ENCODE peak calls at places on chromosomes 3 and 15, in nine cellular contexts. One of them, this sample, is unnamed. For H3K4me1 and H3K27me3, the result is how much of the 10 kb centered on the place peaks cover.

GRCh38 chr15:60994842-60995495 is 234.1 kb downstream of the RORA start:
- DNase-seq in GM12878: no peak
- DNase-seq in adrenal gland: no peak
- DNase-seq in stomach: no peak
- DNase-seq in upper lobe of left lung: no peak
- DNase-seq in heart left ventricle: peak
- DNase-seq in ovary: peak
- DNase-seq in endothelial cell of umbilical vein: peak
- DNase-seq in sigmoid colon: no peak
- DNase-seq in this sample: peak

GRCh38 chr3:45968149-45968548 is 24.9 kb downstream of the CXCR6 start:
- DNase-seq in adrenal gland: no peak
- DNase-seq in stomach: peak
- DNase-seq in GM12878: no peak
- DNase-seq in sigmoid colon: no peak
- DNase-seq in ovary: no peak
- DNase-seq in upper lobe of left lung: no peak
- DNase-seq in endothelial cell of umbilical vein: no peak
- DNase-seq in heart left ventricle: no peak
- DNase-seq in this sample: no peak

GRCh38 chr3:50323614-50324199 is 1.2 kb upstream of the HYAL2 start:
- DNase-seq in endothelial cell of umbilical vein: peak
- DNase-seq in sigmoid colon: no peak
- DNase-seq in ovary: no peak
- DNase-seq in GM12878: no peak
- DNase-seq in adrenal gland: peak
- DNase-seq in stomach: no peak
- DNase-seq in heart left ventricle: peak
- DNase-seq in upper lobe of left lung: peak
- DNase-seq in this sample: no peak

GRCh38 chr3:74281705-74282104 is 332.8 kb downstream of the CNTN3 start:
- DNase-seq in endothelial cell of umbilical vein: no peak
- DNase-seq in ovary: no peak
- DNase-seq in upper lobe of left lung: no peak
- DNase-seq in adrenal gland: no peak
- DNase-seq in stomach: no peak
- DNase-seq in heart left ventricle: no peak
- DNase-seq in sigmoid colon: no peak
- DNase-seq in GM12878: no peak
- DNase-seq in this sample: no peak

GRCh38 chr15:44427756-44428724 is 611 bp downstream of the CTDSPL2 start:
- DNase-seq in endothelial cell of umbilical vein: peak
- DNase-seq in upper lobe of left lung: peak
- DNase-seq in stomach: peak
- DNase-seq in adrenal gland: peak
- DNase-seq in sigmoid colon: no peak
- DNase-seq in ovary: no peak
- DNase-seq in heart left ventricle: no peak
- DNase-seq in GM12878: no peak
- DNase-seq in this sample: peak

GRCh38 chr15:41561777-41562145 is 2.7 kb downstream of the TYRO3 start:
- DNase-seq in adrenal gland: peak
- DNase-seq in upper lobe of left lung: no peak
- DNase-seq in ovary: peak
- DNase-seq in sigmoid colon: peak
- DNase-seq in GM12878: no peak
- DNase-seq in stomach: no peak
- DNase-seq in endothelial cell of umbilical vein: peak
- DNase-seq in heart left ventricle: peak
- DNase-seq in this sample: peak

GRCh38 chr3:4776980-4777581 is 202.2 kb upstream of the BHLHE40 start:
- DNase-seq in endothelial cell of umbilical vein: peak
- DNase-seq in GM12878: peak
- DNase-seq in adrenal gland: peak
- DNase-seq in sigmoid colon: no peak
- DNase-seq in heart left ventricle: no peak
- DNase-seq in upper lobe of left lung: no peak
- DNase-seq in ovary: no peak
- DNase-seq in stomach: no peak
- DNase-seq in this sample: no peak

GRCh38 chr3:52606373-52607085 is 70.1 kb downstream of the UQCC5 start:
- DNase-seq in GM12878: no peak
- DNase-seq in heart left ventricle: peak
- DNase-seq in stomach: peak
- DNase-seq in sigmoid colon: no peak
- DNase-seq in endothelial cell of umbilical vein: peak
- DNase-seq in ovary: no peak
- DNase-seq in upper lobe of left lung: peak
- DNase-seq in adrenal gland: peak
- DNase-seq in this sample: peak

GRCh38 chr3:42009456-42009855 is 47.6 kb upstream of the ULK4 start:
- DNase-seq in upper lobe of left lung: no peak
- DNase-seq in GM12878: no peak
- DNase-seq in ovary: no peak
- DNase-seq in sigmoid colon: no peak
- DNase-seq in endothelial cell of umbilical vein: no peak
- DNase-seq in adrenal gland: no peak
- DNase-seq in heart left ventricle: no peak
- DNase-seq in stomach: no peak
- DNase-seq in this sample: no peak

GRCh38 chr3:1139071-1139470 is 46.2 kb downstream of the CNTN6 start:
- DNase-seq in adrenal gland: no peak
- DNase-seq in endothelial cell of umbilical vein: no peak
- DNase-seq in stomach: no peak
- DNase-seq in ovary: no peak
- DNase-seq in GM12878: no peak
- DNase-seq in sigmoid colon: no peak
- DNase-seq in upper lobe of left lung: no peak
- DNase-seq in heart left ventricle: no peak
- DNase-seq in this sample: no peak

GRCh38 chr3:192727032-192727847 is at the start of gene FGF12:
- DNase-seq in GM12878: no peak
- DNase-seq in adrenal gland: peak
- DNase-seq in upper lobe of left lung: peak
- DNase-seq in sigmoid colon: peak
- DNase-seq in heart left ventricle: peak
- DNase-seq in endothelial cell of umbilical vein: peak
- DNase-seq in stomach: peak
- DNase-seq in ovary: peak
- DNase-seq in this sample: peak

GRCh38 chr3:59641169-59641914 is 591.5 kb upstream of the CFAP20DC start:
- DNase-seq in sigmoid colon: peak
- DNase-seq in adrenal gland: no peak
- DNase-seq in GM12878: no peak
- DNase-seq in heart left ventricle: peak
- DNase-seq in stomach: no peak
- DNase-seq in endothelial cell of umbilical vein: no peak
- DNase-seq in ovary: no peak
- DNase-seq in upper lobe of left lung: no peak
- DNase-seq in this sample: peak

GRCh38 chr3:10533731-10534011 is 28.3 kb upstream of the ATP2B2 start:
- DNase-seq in sigmoid colon: no peak
- DNase-seq in upper lobe of left lung: no peak
- DNase-seq in heart left ventricle: no peak
- DNase-seq in GM12878: no peak
- DNase-seq in endothelial cell of umbilical vein: no peak
- DNase-seq in adrenal gland: no peak
- DNase-seq in ovary: no peak
- DNase-seq in stomach: no peak
- DNase-seq in this sample: no peak

GRCh38 chr3:141499304-141499703 is 12.5 kb downstream of the RASA2 start:
- DNase-seq in sigmoid colon: no peak
- DNase-seq in stomach: no peak
- DNase-seq in heart left ventricle: no peak
- DNase-seq in GM12878: no peak
- DNase-seq in endothelial cell of umbilical vein: no peak
- DNase-seq in ovary: no peak
- DNase-seq in upper lobe of left lung: no peak
- DNase-seq in adrenal gland: no peak
- DNase-seq in this sample: no peak

GRCh38 chr3:141498592-141499223 is 11.9 kb downstream of the RASA2 start:
- DNase-seq in ovary: no peak
- DNase-seq in sigmoid colon: no peak
- DNase-seq in adrenal gland: peak
- DNase-seq in stomach: peak
- DNase-seq in endothelial cell of umbilical vein: no peak
- DNase-seq in GM12878: peak
- DNase-seq in upper lobe of left lung: peak
- DNase-seq in heart left ventricle: peak
- DNase-seq in this sample: no peak

GRCh38 chr3:141499965-141500364 is 13.1 kb downstream of the RASA2 start:
- DNase-seq in endothelial cell of umbilical vein: no peak
- DNase-seq in ovary: no peak
- DNase-seq in heart left ventricle: no peak
- DNase-seq in GM12878: no peak
- DNase-seq in adrenal gland: no peak
- DNase-seq in sigmoid colon: no peak
- DNase-seq in stomach: no peak
- DNase-seq in upper lobe of left lung: no peak
- DNase-seq in this sample: no peak

GRCh38 chr3:141505166-141505565 is 18.3 kb downstream of the RASA2 start:
- DNase-seq in sigmoid colon: no peak
- DNase-seq in endothelial cell of umbilical vein: no peak
- DNase-seq in GM12878: no peak
- DNase-seq in heart left ventricle: no peak
- DNase-seq in adrenal gland: no peak
- DNase-seq in upper lobe of left lung: no peak
- DNase-seq in ovary: no peak
- DNase-seq in stomach: no peak
- DNase-seq in this sample: no peak

DNA sequence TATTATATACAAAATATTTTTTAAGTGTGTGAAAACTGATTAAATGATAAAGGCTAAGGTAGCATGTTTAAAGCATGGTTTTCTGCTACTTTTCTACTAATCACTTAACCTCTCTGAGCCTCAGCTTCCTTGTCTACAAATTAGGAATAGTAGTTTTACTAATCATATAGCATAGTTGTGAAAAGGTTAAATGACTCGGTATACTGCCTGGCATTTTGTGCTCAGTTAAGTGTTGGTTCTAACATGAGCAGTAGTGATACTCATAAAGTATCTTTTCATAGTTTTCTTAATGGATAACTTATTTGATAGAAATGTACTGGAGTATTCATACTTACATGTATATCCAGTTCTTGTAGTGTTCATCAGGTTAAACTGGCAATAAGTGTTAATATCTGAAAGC is 13.6 kb downstream of the RASA2 start:
- DNase-seq in GM12878: no peak
- DNase-seq in stomach: no peak
- DNase-seq in upper lobe of left lung: no peak
- DNase-seq in heart left ventricle: no peak
- DNase-seq in sigmoid colon: no peak
- DNase-seq in endothelial cell of umbilical vein: no peak
- DNase-seq in adrenal gland: no peak
- DNase-seq in ovary: no peak
- DNase-seq in this sample: no peak
- H3K4me1 ChIP-seq in GM12878: under half
- H3K4me1 ChIP-seq in stomach: half or more
- H3K4me1 ChIP-seq in upper lobe of left lung: under half
- H3K4me1 ChIP-seq in heart left ventricle: under half
- H3K4me1 ChIP-seq in sigmoid colon: under half
- H3K4me1 ChIP-seq in endothelial cell of umbilical vein: under half
- H3K4me1 ChIP-seq in adrenal gland: under half
- H3K4me1 ChIP-seq in ovary: under half
- H3K4me1 ChIP-seq in this sample: under half

DNA sequence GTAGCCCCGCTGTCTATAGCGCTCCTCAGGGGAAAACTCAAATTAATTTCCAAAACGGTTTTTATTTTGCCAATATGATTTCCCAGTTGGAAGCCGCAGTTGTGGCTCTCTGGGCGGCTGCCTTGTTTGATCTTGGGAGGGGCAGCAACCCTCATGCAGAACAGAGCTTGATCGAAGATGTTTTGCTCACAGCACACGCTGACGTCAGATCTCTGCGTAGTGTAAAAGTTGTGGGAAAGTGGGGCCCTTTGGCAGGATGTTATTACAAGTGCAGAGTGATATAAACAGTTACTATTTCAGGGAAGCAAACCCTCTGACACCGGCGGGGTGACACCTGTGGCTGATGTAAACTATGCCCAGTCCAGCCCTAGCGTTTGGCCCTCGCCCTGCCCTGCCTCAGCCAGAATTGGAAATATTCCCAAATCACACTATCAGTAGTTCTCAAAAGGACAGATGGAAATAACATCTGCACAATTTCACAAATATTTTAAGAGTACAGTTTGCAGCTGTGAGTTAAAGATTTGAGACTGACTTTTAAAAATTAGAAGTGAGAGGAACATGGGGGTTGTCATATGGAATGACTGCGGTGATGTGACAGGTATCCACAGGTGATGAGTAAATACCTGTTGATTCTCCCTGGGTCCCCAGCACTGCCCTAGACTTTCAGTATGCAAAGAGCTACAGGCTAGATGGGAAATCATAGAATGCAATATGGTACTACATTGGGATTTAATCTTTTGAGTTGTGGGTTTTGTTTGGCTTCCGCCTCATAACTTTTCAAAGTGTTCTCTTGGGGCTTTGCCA is 1.7 kb downstream of the SYNM start:
- DNase-seq in stomach: no peak
- DNase-seq in sigmoid colon: peak
- DNase-seq in ovary: peak
- DNase-seq in heart left ventricle: peak
- DNase-seq in upper lobe of left lung: no peak
- DNase-seq in adrenal gland: no peak
- DNase-seq in GM12878: no peak
- DNase-seq in endothelial cell of umbilical vein: peak
- DNase-seq in this sample: peak
- H3K27me3 ChIP-seq in stomach: under half
- H3K27me3 ChIP-seq in sigmoid colon: under half
- H3K27me3 ChIP-seq in ovary: under half
- H3K27me3 ChIP-seq in heart left ventricle: under half
- H3K27me3 ChIP-seq in upper lobe of left lung: under half
- H3K27me3 ChIP-seq in adrenal gland: under half
- H3K27me3 ChIP-seq in GM12878: under half
- H3K27me3 ChIP-seq in endothelial cell of umbilical vein: under half
- H3K27me3 ChIP-seq in this sample: under half

GRCh38 chr3:25156526-25157075 is 271.5 kb upstream of the RARB start:
- DNase-seq in GM12878: no peak
- DNase-seq in endothelial cell of umbilical vein: peak
- DNase-seq in heart left ventricle: no peak
- DNase-seq in stomach: no peak
- DNase-seq in upper lobe of left lung: no peak
- DNase-seq in ovary: no peak
- DNase-seq in sigmoid colon: no peak
- DNase-seq in adrenal gland: peak
- DNase-seq in this sample: no peak
- TF ChIP-seq POLR2A in GM12878: no peak
- TF ChIP-seq POLR2A in endothelial cell of umbilical vein: no peak
- TF ChIP-seq POLR2A in heart left ventricle: no peak
- TF ChIP-seq POLR2A in stomach: no peak
- TF ChIP-seq POLR2A in upper lobe of left lung: no peak
- TF ChIP-seq POLR2A in ovary: no peak
- TF ChIP-seq POLR2A in sigmoid colon: no peak
- TF ChIP-seq POLR2A in adrenal gland: no peak
- TF ChIP-seq POLR2A in this sample: no peak

DNA sequence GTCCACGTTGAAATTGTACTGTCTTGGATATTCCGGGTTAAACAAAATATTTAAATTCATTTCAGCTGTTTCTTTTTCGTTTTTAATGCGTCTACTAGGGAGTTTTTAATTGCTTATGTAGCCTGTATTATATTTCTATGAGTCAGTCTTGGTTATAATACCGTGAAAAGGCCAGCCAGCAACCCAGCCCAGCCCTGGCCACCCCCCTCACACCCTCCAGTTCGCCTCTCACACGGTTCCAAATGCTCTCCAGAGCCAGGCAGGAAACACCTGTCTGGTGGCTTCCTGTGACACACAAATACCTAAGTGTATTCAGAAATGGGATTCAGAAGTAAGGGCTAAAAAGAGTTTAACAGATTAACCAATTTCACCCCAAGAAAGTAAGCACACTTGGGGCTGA is 4.4 kb downstream of the SH3BP5 start:
- DNase-seq in sigmoid colon: no peak
- DNase-seq in ovary: no peak
- DNase-seq in upper lobe of left lung: peak
- DNase-seq in stomach: no peak
- DNase-seq in heart left ventricle: peak
- DNase-seq in adrenal gland: no peak
- DNase-seq in endothelial cell of umbilical vein: peak
- DNase-seq in GM12878: no peak
- DNase-seq in this sample: no peak
- H3K4me1 ChIP-seq in sigmoid colon: under half
- H3K4me1 ChIP-seq in ovary: under half
- H3K4me1 ChIP-seq in upper lobe of left lung: half or more
- H3K4me1 ChIP-seq in stomach: half or more
- H3K4me1 ChIP-seq in heart left ventricle: under half
- H3K4me1 ChIP-seq in adrenal gland: half or more
- H3K4me1 ChIP-seq in endothelial cell of umbilical vein: half or more
- H3K4me1 ChIP-seq in GM12878: under half
- H3K4me1 ChIP-seq in this sample: under half

This sample was measured in body of pancreas.